ENCODE peak calls at places on chromosome 1, in seven cellular contexts. One of them, this sample, is unnamed.

GRCh38 chr1:7299329-7299799 is 471.7 kb upstream of the VAMP3 start:
- DNase-seq in upper lobe of right lung: no peak
- DNase-seq in stimulated activated CD4-positive, alpha-beta T cell treated with anti-CD3 and anti-CD28 coated beads, Interleukin-15, amount 100 ng/mL, for 24 hours: no peak
- DNase-seq in uterus: peak
- DNase-seq in AG08395: peak
- DNase-seq in T follicular helper cell: no peak
- DNase-seq in dorsolateral prefrontal cortex: peak
- DNase-seq in this sample: no peak

GRCh38 chr1:182430263-182431068 is 19.5 kb upstream of the RGSL1 start:
- DNase-seq in uterus: no peak
- DNase-seq in T follicular helper cell: no peak
- DNase-seq in stimulated activated CD4-positive, alpha-beta T cell treated with anti-CD3 and anti-CD28 coated beads, Interleukin-15, amount 100 ng/mL, for 24 hours: peak
- DNase-seq in dorsolateral prefrontal cortex: no peak
- DNase-seq in AG08395: no peak
- DNase-seq in upper lobe of right lung: no peak
- DNase-seq in this sample: peak

GRCh38 chr1:63632110-63632509 is 38.9 kb downstream of the PGM1 start:
- DNase-seq in stimulated activated CD4-positive, alpha-beta T cell treated with anti-CD3 and anti-CD28 coated beads, Interleukin-15, amount 100 ng/mL, for 24 hours: no peak
- DNase-seq in T follicular helper cell: no peak
- DNase-seq in upper lobe of right lung: no peak
- DNase-seq in AG08395: no peak
- DNase-seq in uterus: no peak
- DNase-seq in dorsolateral prefrontal cortex: no peak
- DNase-seq in this sample: no peak

GRCh38 chr1:175073054-175073453 is 5.4 kb downstream of the TNN start:
- DNase-seq in T follicular helper cell: no peak
- DNase-seq in dorsolateral prefrontal cortex: no peak
- DNase-seq in stimulated activated CD4-positive, alpha-beta T cell treated with anti-CD3 and anti-CD28 coated beads, Interleukin-15, amount 100 ng/mL, for 24 hours: no peak
- DNase-seq in upper lobe of right lung: no peak
- DNase-seq in uterus: peak
- DNase-seq in AG08395: peak
- DNase-seq in this sample: no peak

GRCh38 chr1:162327144-162327790 is 49.4 kb downstream of the SPATA46 start:
- DNase-seq in dorsolateral prefrontal cortex: no peak
- DNase-seq in uterus: no peak
- DNase-seq in stimulated activated CD4-positive, alpha-beta T cell treated with anti-CD3 and anti-CD28 coated beads, Interleukin-15, amount 100 ng/mL, for 24 hours: no peak
- DNase-seq in T follicular helper cell: no peak
- DNase-seq in upper lobe of right lung: no peak
- DNase-seq in AG08395: no peak
- DNase-seq in this sample: no peak

GRCh38 chr1:108199231-108199657 is 899 bp downstream of the SLC25A24 start:
- DNase-seq in AG08395: peak
- DNase-seq in uterus: no peak
- DNase-seq in T follicular helper cell: no peak
- DNase-seq in upper lobe of right lung: no peak
- DNase-seq in dorsolateral prefrontal cortex: no peak
- DNase-seq in stimulated activated CD4-positive, alpha-beta T cell treated with anti-CD3 and anti-CD28 coated beads, Interleukin-15, amount 100 ng/mL, for 24 hours: no peak
- DNase-seq in this sample: no peak

GRCh38 chr1:230081751-230082150 is 14.7 kb downstream of the GALNT2 start:
- DNase-seq in stimulated activated CD4-positive, alpha-beta T cell treated with anti-CD3 and anti-CD28 coated beads, Interleukin-15, amount 100 ng/mL, for 24 hours: no peak
- DNase-seq in upper lobe of right lung: no peak
- DNase-seq in dorsolateral prefrontal cortex: no peak
- DNase-seq in uterus: no peak
- DNase-seq in T follicular helper cell: no peak
- DNase-seq in AG08395: no peak
- DNase-seq in this sample: no peak

GRCh38 chr1:182215797-182216196 is 154.3 kb upstream of the ZNF648 start:
- DNase-seq in uterus: no peak
- DNase-seq in AG08395: peak
- DNase-seq in upper lobe of right lung: no peak
- DNase-seq in T follicular helper cell: no peak
- DNase-seq in stimulated activated CD4-positive, alpha-beta T cell treated with anti-CD3 and anti-CD28 coated beads, Interleukin-15, amount 100 ng/mL, for 24 hours: no peak
- DNase-seq in dorsolateral prefrontal cortex: no peak
- DNase-seq in this sample: no peak

GRCh38 chr1:66217021-66217420 is 316.9 kb upstream of the SGIP1 start:
- DNase-seq in dorsolateral prefrontal cortex: no peak
- DNase-seq in uterus: no peak
- DNase-seq in T follicular helper cell: no peak
- DNase-seq in AG08395: peak
- DNase-seq in stimulated activated CD4-positive, alpha-beta T cell treated with anti-CD3 and anti-CD28 coated beads, Interleukin-15, amount 100 ng/mL, for 24 hours: no peak
- DNase-seq in upper lobe of right lung: no peak
- DNase-seq in this sample: no peak